ENCODE peak calls at places on chromosomes 16 and 17, in five cellular contexts. T, M, E, I and K are unnamed samples.
A peak's percentile ranks its signal among the peaks of the same experiment; 100 is the strongest.

GRCh38 chr16:78127130-78127529 is 27.7 kb downstream of the WWOX start:
- DNase-seq in T (no peak), M (no peak), E (peak; percentile 48), I (peak; percentile 67), K (no peak)

GRCh38 chr16:54152362-54153239 is 134.0 kb downstream of the IRX3 start:
- DNase-seq in T (no peak), M (no peak), E (no peak), I (no peak), K (no peak)

GRCh38 chr17:32019228-32019627 is 12.0 kb downstream of the LRRC37B start:
- DNase-seq in T (no peak), M (no peak), E (no peak), I (no peak), K (no peak)

GRCh38 chr17:74139120-74139519 is 64.4 kb upstream of the RPL38 start:
- DNase-seq in T (no peak), M (no peak), E (no peak), I (no peak), K (no peak)

GRCh38 chr17:44757918-44758413 is 822 bp upstream of the ADAM11 start:
- DNase-seq in T (no peak), M (no peak), E (no peak), I (no peak), K (no peak)

GRCh38 chr17:77727216-77727615 is 231.3 kb upstream of the TNRC6C start:
- DNase-seq in T (peak; percentile 19), M (no peak), E (no peak), I (no peak), K (no peak)

GRCh38 chr17:18981642-18982424 is 22.7 kb downstream of the FAM83G start:
- DNase-seq in T (no peak), M (no peak), E (peak; percentile 73), I (peak; percentile 51), K (no peak)

GRCh38 chr16:10970065-10970464 is 25.7 kb downstream of the CLEC16A start:
- DNase-seq in T (no peak), M (no peak), E (no peak), I (peak; percentile 33), K (no peak)

GRCh38 chr17:9209781-9210370 is 188.6 kb downstream of the NTN1 start:
- DNase-seq in T (no peak), M (no peak), E (no peak), I (no peak), K (no peak)

GRCh38 chr16:73529303-73530012 is 481.5 kb upstream of the ZFHX3 start:
- DNase-seq in T (no peak), M (no peak), E (no peak), I (no peak), K (no peak)

GRCh38 chr17:62652251-62653001 is 25.0 kb downstream of the MRC2 start:
- DNase-seq in T (peak; percentile 70), M (no peak), E (peak; percentile 85), I (peak; percentile 63), K (no peak)

GRCh38 chr16:89557230-89557935 is 3.1 kb upstream of the RPL13 start:
- DNase-seq in T (peak; percentile 92), M (peak; percentile 65), E (peak; percentile 61), I (peak; percentile 85), K (peak; percentile 86)

GRCh38 chr16:58727796-58728568 is 6.1 kb downstream of the GOT2 start:
- DNase-seq in T (no peak), M (no peak), E (no peak), I (no peak), K (no peak)

GRCh38 chr17:49890077-49890821 is 42.4 kb upstream of the TAC4 start:
- DNase-seq in T (no peak), M (no peak), E (no peak), I (peak; percentile 37), K (no peak)

GRCh38 chr17:21304091-21304490 is 19.6 kb downstream of the MAP2K3 start:
- DNase-seq in T (peak; percentile 62), M (no peak), E (no peak), I (no peak), K (peak; percentile 51)

GRCh38 chr16:17211797-17212196 is 259.0 kb downstream of the XYLT1 start:
- DNase-seq in T (peak; percentile 64), M (no peak), E (no peak), I (no peak), K (no peak)

GRCh38 chr16:851209-851810 is 50.8 kb upstream of the GNG13 start:
- DNase-seq in T (no peak), M (no peak), E (no peak), I (no peak), K (no peak)

GRCh38 chr16:87855852-87856715 is 13.2 kb downstream of the SLC7A5 start:
- DNase-seq in T (no peak), M (peak; percentile 28), E (no peak), I (peak; percentile 38), K (peak; percentile 68)

GRCh38 chr17:5785867-5786509 is 201.7 kb upstream of the NLRP1 start:
- DNase-seq in T (no peak), M (no peak), E (peak; percentile 74), I (no peak), K (no peak)

GRCh38 chr17:35898283-35899070 is 18.3 kb upstream of the CCL5 start:
- DNase-seq in T (no peak), M (no peak), E (no peak), I (no peak), K (no peak)

GRCh38 chr16:85220125-85220839 is 108.0 kb upstream of the CIBAR2 start:
- DNase-seq in T (no peak), M (no peak), E (peak; percentile 90), I (peak; percentile 89), K (no peak)

GRCh38 chr17:63029520-63029919 is 63.5 kb downstream of the TANC2 start:
- DNase-seq in T (no peak), M (no peak), E (peak; percentile 63), I (peak; percentile 39), K (no peak)

GRCh38 chr17:77285594-77286390 is 145.0 kb downstream of the SEC14L1 start:
- DNase-seq in T (no peak), M (no peak), E (peak; percentile 93), I (peak; percentile 97), K (peak; percentile 92)

GRCh38 chr17:8001976-8002645 is at the start of gene GUCY2D:
- DNase-seq in T (no peak), M (no peak), E (no peak), I (no peak), K (no peak)

GRCh38 chr17:76957600-76958464 is 89.6 kb downstream of the MGAT5B start:
- DNase-seq in T (no peak), M (no peak), E (peak; percentile 9), I (no peak), K (no peak)

GRCh38 chr17:14926526-14927122 is 338.5 kb downstream of the PMP22 start:
- DNase-seq in T (peak; percentile 78), M (peak; percentile 13), E (peak; percentile 78), I (peak; percentile 85), K (no peak)

GRCh38 chr16:87092958-87093357 is 224.2 kb downstream of the C16orf95 start:
- DNase-seq in T (no peak), M (no peak), E (no peak), I (no peak), K (no peak)

GRCh38 chr16:1494129-1494640 is 1.0 kb downstream of the TELO2 start:
- DNase-seq in T (peak; percentile 60), M (no peak), E (peak; percentile 80), I (peak; percentile 90), K (no peak)

GRCh38 chr16:84683691-84684591 is 15.9 kb upstream of the USP10 start:
- DNase-seq in T (peak; percentile 17), M (no peak), E (no peak), I (no peak), K (no peak)

GRCh38 chr16:75402174-75402820 is 31.0 kb downstream of the CFDP1 start:
- DNase-seq in T (no peak), M (no peak), E (peak; percentile 40), I (peak; percentile 59), K (no peak)

GRCh38 chr17:67241719-67242341 is 3.2 kb downstream of the HELZ start:
- DNase-seq in T (no peak), M (no peak), E (no peak), I (no peak), K (no peak)

GRCh38 chr16:83797013-83797412 is 10.8 kb upstream of the HSBP1 start:
- DNase-seq in T (no peak), M (no peak), E (no peak), I (no peak), K (no peak)

GRCh38 chr16:77775911-77776909 is 12.2 kb upstream of the VAT1L start:
- DNase-seq in T (no peak), M (no peak), E (no peak), I (no peak), K (no peak)

GRCh38 chr17:48374650-48375230 is 55.3 kb downstream of the SKAP1 start:
- DNase-seq in T (peak; percentile 69), M (no peak), E (no peak), I (peak; percentile 8), K (no peak)